ENCODE peak calls at places on chromosomes 13 and 19, in ten cellular contexts. One of them, this sample, is unnamed. For H3K36me3, the result is how much of the 10 kb centered on the place peaks cover.

GRCh38 chr13:95033890-95034289 is 267.4 kb downstream of the ABCC4 start:
- DNase-seq in aorta: no peak
- DNase-seq in neural progenitor cell: no peak
- DNase-seq in SK-N-SH: no peak
- DNase-seq in IMR-90: no peak
- DNase-seq in heart left ventricle: no peak
- DNase-seq in psoas muscle: no peak
- DNase-seq in prostate gland: no peak
- DNase-seq in fibroblast of lung: no peak
- DNase-seq in esophagus muscularis mucosa: no peak
- DNase-seq in this sample: no peak

GRCh38 chr13:35526577-35526976 is 50.1 kb upstream of the MAB21L1 start:
- DNase-seq in prostate gland: no peak
- DNase-seq in heart left ventricle: no peak
- DNase-seq in SK-N-SH: no peak
- DNase-seq in esophagus muscularis mucosa: no peak
- DNase-seq in IMR-90: no peak
- DNase-seq in fibroblast of lung: no peak
- DNase-seq in neural progenitor cell: no peak
- DNase-seq in psoas muscle: no peak
- DNase-seq in aorta: no peak
- DNase-seq in this sample: no peak

GRCh38 chr19:1941146-1942077 is at the start of gene CSNK1G2:
- DNase-seq in psoas muscle: peak
- DNase-seq in fibroblast of lung: no peak
- DNase-seq in aorta: no peak
- DNase-seq in prostate gland: no peak
- DNase-seq in heart left ventricle: no peak
- DNase-seq in IMR-90: no peak
- DNase-seq in esophagus muscularis mucosa: no peak
- DNase-seq in neural progenitor cell: no peak
- DNase-seq in SK-N-SH: no peak
- DNase-seq in this sample: no peak

GRCh38 chr13:68976287-68976686 is 1131.3 kb upstream of the ATXN8OS start:
- DNase-seq in esophagus muscularis mucosa: no peak
- DNase-seq in fibroblast of lung: no peak
- DNase-seq in prostate gland: no peak
- DNase-seq in IMR-90: no peak
- DNase-seq in aorta: no peak
- DNase-seq in psoas muscle: no peak
- DNase-seq in neural progenitor cell: no peak
- DNase-seq in SK-N-SH: no peak
- DNase-seq in heart left ventricle: no peak
- DNase-seq in this sample: no peak

GRCh38 chr13:71285700-71286099 is 581.3 kb downstream of the DACH1 start:
- DNase-seq in prostate gland: no peak
- DNase-seq in SK-N-SH: no peak
- DNase-seq in neural progenitor cell: peak
- DNase-seq in esophagus muscularis mucosa: no peak
- DNase-seq in aorta: no peak
- DNase-seq in fibroblast of lung: no peak
- DNase-seq in IMR-90: no peak
- DNase-seq in heart left ventricle: no peak
- DNase-seq in psoas muscle: no peak
- DNase-seq in this sample: no peak

GRCh38 chr13:20190481-20191310 is 2.0 kb downstream of the GJB2 start:
- DNase-seq in neural progenitor cell: no peak
- DNase-seq in aorta: no peak
- DNase-seq in prostate gland: no peak
- DNase-seq in psoas muscle: no peak
- DNase-seq in fibroblast of lung: peak
- DNase-seq in SK-N-SH: no peak
- DNase-seq in IMR-90: peak
- DNase-seq in esophagus muscularis mucosa: peak
- DNase-seq in heart left ventricle: no peak
- DNase-seq in this sample: no peak

GRCh38 chr13:99855516-99855915 is 116.1 kb downstream of the ZIC5 start:
- DNase-seq in neural progenitor cell: no peak
- DNase-seq in prostate gland: no peak
- DNase-seq in fibroblast of lung: no peak
- DNase-seq in SK-N-SH: no peak
- DNase-seq in esophagus muscularis mucosa: no peak
- DNase-seq in IMR-90: no peak
- DNase-seq in aorta: no peak
- DNase-seq in heart left ventricle: no peak
- DNase-seq in psoas muscle: no peak
- DNase-seq in this sample: no peak

GRCh38 chr19:46731007-46731501 is 14.1 kb upstream of the PRKD2 start:
- DNase-seq in esophagus muscularis mucosa: no peak
- DNase-seq in SK-N-SH: no peak
- DNase-seq in fibroblast of lung: peak
- DNase-seq in heart left ventricle: no peak
- DNase-seq in prostate gland: no peak
- DNase-seq in IMR-90: peak
- DNase-seq in psoas muscle: no peak
- DNase-seq in aorta: peak
- DNase-seq in neural progenitor cell: no peak
- DNase-seq in this sample: no peak

GRCh38 chr13:75440100-75440499 is 41.9 kb downstream of the TBC1D4 start:
- DNase-seq in heart left ventricle: no peak
- DNase-seq in SK-N-SH: no peak
- DNase-seq in IMR-90: no peak
- DNase-seq in neural progenitor cell: no peak
- DNase-seq in prostate gland: no peak
- DNase-seq in aorta: no peak
- DNase-seq in psoas muscle: no peak
- DNase-seq in esophagus muscularis mucosa: no peak
- DNase-seq in fibroblast of lung: no peak
- DNase-seq in this sample: no peak

GRCh38 chr19:4518345-4519171 is at the start of gene PLIN4:
- DNase-seq in prostate gland: peak
- DNase-seq in heart left ventricle: peak
- DNase-seq in psoas muscle: peak
- DNase-seq in aorta: no peak
- DNase-seq in esophagus muscularis mucosa: no peak
- DNase-seq in SK-N-SH: no peak
- DNase-seq in fibroblast of lung: peak
- DNase-seq in neural progenitor cell: no peak
- DNase-seq in IMR-90: peak
- DNase-seq in this sample: peak

GRCh38 chr13:49606747-49607648 is 21.3 kb upstream of the ARL11 start:
- DNase-seq in IMR-90: peak
- DNase-seq in heart left ventricle: peak
- DNase-seq in neural progenitor cell: peak
- DNase-seq in fibroblast of lung: peak
- DNase-seq in prostate gland: peak
- DNase-seq in psoas muscle: peak
- DNase-seq in esophagus muscularis mucosa: peak
- DNase-seq in aorta: peak
- DNase-seq in SK-N-SH: peak
- DNase-seq in this sample: peak

GRCh38 chr19:48333467-48334384 is 8.4 kb downstream of the EMP3 start:
- DNase-seq in psoas muscle: peak
- DNase-seq in SK-N-SH: peak
- DNase-seq in IMR-90: peak
- DNase-seq in neural progenitor cell: peak
- DNase-seq in esophagus muscularis mucosa: peak
- DNase-seq in fibroblast of lung: peak
- DNase-seq in heart left ventricle: peak
- DNase-seq in aorta: peak
- DNase-seq in prostate gland: peak
- DNase-seq in this sample: peak

GRCh38 chr19:52584686-52585085 is 14.6 kb downstream of the ZNF701 start:
- DNase-seq in IMR-90: no peak
- DNase-seq in SK-N-SH: no peak
- DNase-seq in heart left ventricle: no peak
- DNase-seq in neural progenitor cell: no peak
- DNase-seq in prostate gland: no peak
- DNase-seq in esophagus muscularis mucosa: no peak
- DNase-seq in aorta: no peak
- DNase-seq in psoas muscle: no peak
- DNase-seq in fibroblast of lung: no peak
- DNase-seq in this sample: peak

GRCh38 chr19:19214892-19215291 is 3.1 kb downstream of the NCAN start:
- DNase-seq in fibroblast of lung: peak
- DNase-seq in IMR-90: peak
- DNase-seq in neural progenitor cell: peak
- DNase-seq in heart left ventricle: no peak
- DNase-seq in aorta: no peak
- DNase-seq in prostate gland: no peak
- DNase-seq in SK-N-SH: no peak
- DNase-seq in esophagus muscularis mucosa: no peak
- DNase-seq in psoas muscle: no peak
- DNase-seq in this sample: peak

GRCh38 chr19:45470147-45471081 is 2.6 kb downstream of the FOSB start:
- DNase-seq in neural progenitor cell: no peak
- DNase-seq in heart left ventricle: peak
- DNase-seq in psoas muscle: peak
- DNase-seq in prostate gland: no peak
- DNase-seq in SK-N-SH: no peak
- DNase-seq in fibroblast of lung: no peak
- DNase-seq in IMR-90: peak
- DNase-seq in aorta: peak
- DNase-seq in esophagus muscularis mucosa: no peak
- DNase-seq in this sample: no peak

GRCh38 chr13:101406787-101407186 is 9.5 kb downstream of the NALCN start:
- DNase-seq in psoas muscle: no peak
- DNase-seq in fibroblast of lung: no peak
- DNase-seq in prostate gland: no peak
- DNase-seq in neural progenitor cell: no peak
- DNase-seq in SK-N-SH: no peak
- DNase-seq in IMR-90: no peak
- DNase-seq in heart left ventricle: no peak
- DNase-seq in esophagus muscularis mucosa: no peak
- DNase-seq in aorta: no peak
- DNase-seq in this sample: no peak

DNA sequence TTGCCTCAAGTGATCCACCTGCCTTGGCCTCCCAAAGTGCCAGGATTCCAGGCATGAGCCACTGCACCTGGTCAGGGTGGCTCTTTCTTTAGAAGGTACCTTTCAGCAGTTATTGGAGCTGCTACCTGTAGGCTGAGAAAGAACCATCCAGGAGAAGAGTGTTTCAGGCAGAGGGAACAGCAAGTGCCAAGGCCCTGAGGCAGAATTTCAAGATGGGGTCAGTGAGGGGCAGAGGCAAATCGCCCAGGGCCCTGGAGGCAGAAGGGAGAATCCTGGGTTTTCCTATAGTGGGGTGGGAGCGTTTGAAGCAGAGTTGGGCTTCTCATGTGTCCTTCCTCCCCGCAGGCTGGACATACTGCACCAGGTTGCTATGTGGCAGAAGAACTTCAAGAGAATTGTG is 2.2 kb downstream of the MRPL4 start:
- DNase-seq in IMR-90: no peak
- DNase-seq in esophagus muscularis mucosa: no peak
- DNase-seq in psoas muscle: no peak
- DNase-seq in aorta: no peak
- DNase-seq in heart left ventricle: no peak
- DNase-seq in prostate gland: no peak
- DNase-seq in neural progenitor cell: no peak
- DNase-seq in SK-N-SH: no peak
- DNase-seq in fibroblast of lung: no peak
- DNase-seq in this sample: no peak
- H3K4me3 ChIP-seq in IMR-90: no peak
- H3K4me3 ChIP-seq in esophagus muscularis mucosa: no peak
- H3K4me3 ChIP-seq in psoas muscle: no peak
- H3K4me3 ChIP-seq in aorta: no peak
- H3K4me3 ChIP-seq in heart left ventricle: no peak
- H3K4me3 ChIP-seq in prostate gland: no peak
- H3K4me3 ChIP-seq in neural progenitor cell: no peak
- H3K4me3 ChIP-seq in SK-N-SH: no peak
- H3K4me3 ChIP-seq in fibroblast of lung: no peak
- H3K4me3 ChIP-seq in this sample: no peak

DNA sequence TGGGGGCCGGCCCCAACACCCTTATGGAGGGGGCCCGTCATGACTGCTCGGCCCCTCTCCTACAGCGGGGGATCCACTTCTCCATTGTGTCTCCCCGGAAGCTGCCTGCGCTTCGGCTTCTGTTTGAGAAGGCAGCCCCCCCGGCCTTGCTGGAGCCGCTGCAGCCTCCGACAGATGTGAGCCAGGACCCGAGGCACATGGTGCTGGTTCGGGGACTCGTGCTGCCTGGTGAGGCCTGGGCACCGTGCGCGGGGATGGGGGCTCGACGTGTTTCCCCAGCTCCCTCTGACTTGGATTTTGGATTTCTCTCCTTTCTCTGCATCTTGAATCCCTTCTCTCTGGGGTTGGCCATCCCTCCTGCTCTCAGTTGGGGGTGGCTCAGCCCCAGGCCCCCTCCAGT is 11.6 kb downstream of the MED25 start:
- DNase-seq in SK-N-SH: no peak
- DNase-seq in heart left ventricle: no peak
- DNase-seq in neural progenitor cell: no peak
- DNase-seq in IMR-90: no peak
- DNase-seq in esophagus muscularis mucosa: no peak
- DNase-seq in psoas muscle: no peak
- DNase-seq in prostate gland: no peak
- DNase-seq in aorta: no peak
- DNase-seq in fibroblast of lung: no peak
- DNase-seq in this sample: no peak
- H3K36me3 ChIP-seq in SK-N-SH: under half
- H3K36me3 ChIP-seq in heart left ventricle: under half
- H3K36me3 ChIP-seq in neural progenitor cell: under half
- H3K36me3 ChIP-seq in IMR-90: half or more
- H3K36me3 ChIP-seq in esophagus muscularis mucosa: half or more
- H3K36me3 ChIP-seq in psoas muscle: under half
- H3K36me3 ChIP-seq in prostate gland: under half
- H3K36me3 ChIP-seq in aorta: under half
- H3K36me3 ChIP-seq in fibroblast of lung: under half
- H3K36me3 ChIP-seq in this sample: under half

GRCh38 chr19:6199240-6199983 is 63.9 kb downstream of the ACSBG2 start:
- DNase-seq in SK-N-SH: peak
- DNase-seq in IMR-90: peak
- DNase-seq in aorta: peak
- DNase-seq in psoas muscle: peak
- DNase-seq in neural progenitor cell: peak
- DNase-seq in esophagus muscularis mucosa: peak
- DNase-seq in fibroblast of lung: peak
- DNase-seq in prostate gland: peak
- DNase-seq in heart left ventricle: peak
- DNase-seq in this sample: peak
- H3K4me3 ChIP-seq in SK-N-SH: peak
- H3K4me3 ChIP-seq in IMR-90: peak
- H3K4me3 ChIP-seq in aorta: no peak
- H3K4me3 ChIP-seq in psoas muscle: peak
- H3K4me3 ChIP-seq in neural progenitor cell: peak
- H3K4me3 ChIP-seq in esophagus muscularis mucosa: peak
- H3K4me3 ChIP-seq in fibroblast of lung: peak
- H3K4me3 ChIP-seq in prostate gland: peak
- H3K4me3 ChIP-seq in heart left ventricle: peak
- H3K4me3 ChIP-seq in this sample: peak

DNA sequence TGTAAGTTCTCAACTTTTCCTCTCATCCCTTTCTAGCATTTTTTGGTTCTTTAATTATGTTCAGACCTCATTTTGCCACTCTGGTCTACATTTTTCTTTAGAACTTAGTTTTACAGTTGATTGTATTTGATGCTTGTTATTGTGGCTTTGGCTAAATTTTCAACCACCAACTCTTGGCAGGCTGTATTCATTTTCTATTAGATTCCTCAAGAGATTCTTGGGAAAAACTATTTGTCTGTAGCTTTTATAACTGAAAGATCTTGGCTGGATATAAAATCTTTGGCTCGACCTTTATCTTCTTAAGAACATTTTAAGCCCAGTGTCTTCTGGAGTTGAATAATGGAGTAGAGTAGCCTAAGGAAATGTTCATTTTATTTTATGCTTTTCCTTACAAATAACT is 848.5 kb downstream of the PCDH17 start:
- DNase-seq in prostate gland: no peak
- DNase-seq in psoas muscle: no peak
- DNase-seq in heart left ventricle: no peak
- DNase-seq in IMR-90: no peak
- DNase-seq in SK-N-SH: no peak
- DNase-seq in esophagus muscularis mucosa: no peak
- DNase-seq in neural progenitor cell: no peak
- DNase-seq in aorta: no peak
- DNase-seq in fibroblast of lung: no peak
- DNase-seq in this sample: no peak
- H3K36me3 ChIP-seq in prostate gland: under half
- H3K36me3 ChIP-seq in psoas muscle: under half
- H3K36me3 ChIP-seq in heart left ventricle: under half
- H3K36me3 ChIP-seq in IMR-90: under half
- H3K36me3 ChIP-seq in SK-N-SH: under half
- H3K36me3 ChIP-seq in esophagus muscularis mucosa: under half
- H3K36me3 ChIP-seq in neural progenitor cell: under half
- H3K36me3 ChIP-seq in aorta: under half
- H3K36me3 ChIP-seq in fibroblast of lung: under half
- H3K36me3 ChIP-seq in this sample: under half